ENCODE peak calls at places on chromosomes 6 and 20, in six cellular contexts. Y is GM20000, V is breast epithelium, A is type B pancreatic cell, F is SK-N-SH, P is A549. Q is an unnamed sample.

GRCh38 chr20:34524426-34524825 is 8.2 kb downstream of the DYNLRB1 start:
- DNase-seq in Y (no peak), P (no peak), V (no peak), A (peak), F (no peak), Q (peak)

GRCh38 chr20:62604796-62605195 is 37.5 kb upstream of the SLCO4A1 start:
- DNase-seq in V (no peak), A (no peak), P (no peak), F (no peak), Y (no peak), Q (no peak)

GRCh38 chr6:7730852-7731251 is 5.0 kb downstream of the BMP6 start:
- DNase-seq in V (no peak), F (no peak), P (peak), Y (no peak), A (no peak), Q (no peak)

GRCh38 chr6:56193846-56194245 is 53.5 kb downstream of the COL21A1 start:
- DNase-seq in F (no peak), A (no peak), Y (no peak), P (no peak), V (no peak), Q (no peak)

GRCh38 chr6:39008737-39009136 is 39.8 kb upstream of the GLP1R start:
- DNase-seq in A (no peak), P (no peak), F (no peak), V (no peak), Y (no peak), Q (no peak)

GRCh38 chr20:57629976-57630525 is 9.8 kb upstream of the ZBP1 start:
- DNase-seq in V (no peak), A (no peak), F (no peak), Y (no peak), P (no peak), Q (no peak)

GRCh38 chr6:36822506-36823269 is 16.6 kb downstream of the CPNE5 start:
- DNase-seq in F (no peak), P (no peak), Y (no peak), V (no peak), A (no peak), Q (no peak)

GRCh38 chr20:63418617-63419016 is 53.8 kb downstream of the KCNQ2 start:
- DNase-seq in P (no peak), F (no peak), A (no peak), Y (no peak), V (no peak), Q (no peak)

GRCh38 chr6:35073211-35073610 is 67.9 kb downstream of the TCP11 start:
- DNase-seq in V (no peak), F (no peak), A (no peak), P (no peak), Y (no peak), Q (no peak)

GRCh38 chr6:97586344-97586743 is 303.3 kb upstream of the MMS22L start:
- DNase-seq in Y (peak), F (peak), V (no peak), A (no peak), P (peak), Q (no peak)

GRCh38 chr6:51571168-51571567 is 516.2 kb downstream of the PKHD1 start:
- DNase-seq in P (no peak), V (no peak), Y (no peak), A (no peak), F (no peak), Q (no peak)

GRCh38 chr6:40791004-40791403 is 203.8 kb upstream of the LRFN2 start:
- DNase-seq in V (no peak), Y (no peak), P (peak), A (no peak), F (no peak), Q (no peak)

GRCh38 chr20:9246731-9247130 is 177.8 kb downstream of the PLCB4 start:
- DNase-seq in V (no peak), A (no peak), Y (no peak), F (no peak), P (no peak), Q (no peak)

GRCh38 chr20:9517297-9518134 is 3.1 kb downstream of the LAMP5 start:
- DNase-seq in V (no peak), F (no peak), Y (no peak), A (no peak), P (no peak), Q (no peak)

GRCh38 chr6:41599015-41599835 is 39.0 kb upstream of the MDFI start:
- DNase-seq in A (no peak), Y (no peak), F (no peak), P (no peak), V (no peak), Q (no peak)

GRCh38 chr6:149306967-149307366 is 10.5 kb upstream of the TAB2 start:
- DNase-seq in F (no peak), P (no peak), V (no peak), A (no peak), Y (no peak), Q (no peak)

GRCh38 chr20:3248167-3248992 is 9.4 kb upstream of the SLC4A11 start:
- DNase-seq in F (no peak), Y (peak), V (no peak), P (no peak), A (no peak), Q (no peak)

GRCh38 chr6:108452725-108453195 is 108.0 kb upstream of the FOXO3 start:
- DNase-seq in V (no peak), P (no peak), A (no peak), F (no peak), Y (no peak), Q (no peak)

GRCh38 chr6:108454356-108454755 is 106.4 kb upstream of the FOXO3 start:
- DNase-seq in Y (no peak), P (no peak), A (no peak), F (no peak), V (no peak), Q (no peak)

GRCh38 chr6:108448481-108448880 is 112.2 kb upstream of the FOXO3 start:
- DNase-seq in P (no peak), V (no peak), A (no peak), Y (no peak), F (no peak), Q (no peak)

GRCh38 chr6:108455688-108456087 is 105.0 kb upstream of the FOXO3 start:
- DNase-seq in Y (no peak), A (no peak), V (no peak), P (no peak), F (no peak), Q (no peak)

DNA sequence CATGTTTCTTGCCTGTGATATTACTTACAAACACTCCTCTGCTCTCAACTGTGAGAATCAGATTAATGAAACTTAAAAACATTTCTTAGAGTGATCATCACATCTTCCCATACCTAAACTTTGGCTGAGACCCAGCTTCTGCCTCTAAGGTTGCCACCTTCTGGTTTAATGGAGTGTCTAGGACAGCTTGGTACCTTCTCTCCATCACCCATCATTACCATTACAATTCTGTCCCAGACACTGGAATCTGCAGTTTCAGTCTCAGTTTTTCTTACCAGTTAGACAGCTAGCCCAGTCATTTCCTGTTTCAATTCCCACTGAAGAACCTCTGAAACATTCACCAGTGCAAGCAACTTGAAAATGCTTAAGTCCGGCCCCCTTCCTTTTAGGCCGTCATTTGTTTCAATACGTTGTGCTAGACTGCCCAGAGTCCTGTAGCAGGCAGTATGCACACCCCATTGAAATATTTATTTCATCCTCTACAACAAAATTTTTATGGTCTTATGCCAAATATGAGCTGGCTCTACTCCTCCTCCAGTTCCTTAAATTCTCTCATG is 107.0 kb upstream of the FOXO3 start:
- DNase-seq in P (no peak), V (no peak), F (no peak), Y (no peak), A (no peak), Q (no peak)
- TF ChIP-seq CTCF in P (no peak), V (no peak), F (peak), Y (no peak), A (no peak), Q (no peak)

GRCh38 chr20:18380908-18381529 is 85.8 kb downstream of the DZANK1 start:
- DNase-seq in A (no peak), P (no peak), F (no peak), V (no peak), Y (no peak), Q (no peak)
- TF ChIP-seq CTCF in A (no peak), P (no peak), F (no peak), V (no peak), Y (no peak), Q (no peak)

GRCh38 chr20:36720510-36720909 is 25.4 kb downstream of the NDRG3 start:
- DNase-seq in A (no peak), Y (no peak), F (no peak), V (no peak), P (no peak), Q (no peak)

GRCh38 chr20:36712775-36713174 is 33.1 kb downstream of the NDRG3 start:
- DNase-seq in A (no peak), V (no peak), Y (no peak), P (no peak), F (no peak), Q (no peak)

GRCh38 chr20:36717657-36718056 is 28.2 kb downstream of the NDRG3 start:
- DNase-seq in P (peak), A (no peak), F (no peak), V (no peak), Y (no peak), Q (no peak)
- TF ChIP-seq CTCF in P (peak), A (peak), F (peak), V (no peak), Y (peak), Q (no peak)

GRCh38 chr20:31666258-31667042 is 28.7 kb downstream of the COX4I2 start:
- DNase-seq in A (no peak), V (no peak), P (no peak), F (no peak), Y (no peak), Q (no peak)
- TF ChIP-seq CTCF in A (no peak), V (no peak), P (no peak), F (no peak), Y (no peak), Q (no peak)

DNA sequence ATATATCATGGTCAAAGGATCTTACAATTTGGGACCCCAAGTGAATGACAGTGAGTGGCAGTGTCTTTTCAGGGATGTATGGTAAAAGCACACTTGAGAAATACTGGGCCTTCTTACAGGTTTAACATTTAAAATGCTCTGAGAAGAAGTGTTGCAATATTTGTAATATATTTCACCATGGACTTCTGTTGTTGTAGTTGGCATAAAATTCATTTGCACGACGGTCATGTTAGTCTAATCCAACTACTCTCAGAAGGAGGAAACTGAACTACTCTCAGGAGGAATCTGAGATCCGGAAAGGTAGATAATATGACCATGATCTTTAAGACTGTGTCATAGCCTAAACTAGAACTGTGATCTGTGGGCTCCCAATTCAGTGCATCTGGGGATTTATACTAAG is 700.1 kb downstream of the HDGFL1 start:
- DNase-seq in F (no peak), P (no peak), V (no peak), Y (no peak), A (no peak), Q (no peak)
- TF ChIP-seq CTCF in F (no peak), P (no peak), V (no peak), Y (no peak), A (no peak), Q (no peak)

DNA sequence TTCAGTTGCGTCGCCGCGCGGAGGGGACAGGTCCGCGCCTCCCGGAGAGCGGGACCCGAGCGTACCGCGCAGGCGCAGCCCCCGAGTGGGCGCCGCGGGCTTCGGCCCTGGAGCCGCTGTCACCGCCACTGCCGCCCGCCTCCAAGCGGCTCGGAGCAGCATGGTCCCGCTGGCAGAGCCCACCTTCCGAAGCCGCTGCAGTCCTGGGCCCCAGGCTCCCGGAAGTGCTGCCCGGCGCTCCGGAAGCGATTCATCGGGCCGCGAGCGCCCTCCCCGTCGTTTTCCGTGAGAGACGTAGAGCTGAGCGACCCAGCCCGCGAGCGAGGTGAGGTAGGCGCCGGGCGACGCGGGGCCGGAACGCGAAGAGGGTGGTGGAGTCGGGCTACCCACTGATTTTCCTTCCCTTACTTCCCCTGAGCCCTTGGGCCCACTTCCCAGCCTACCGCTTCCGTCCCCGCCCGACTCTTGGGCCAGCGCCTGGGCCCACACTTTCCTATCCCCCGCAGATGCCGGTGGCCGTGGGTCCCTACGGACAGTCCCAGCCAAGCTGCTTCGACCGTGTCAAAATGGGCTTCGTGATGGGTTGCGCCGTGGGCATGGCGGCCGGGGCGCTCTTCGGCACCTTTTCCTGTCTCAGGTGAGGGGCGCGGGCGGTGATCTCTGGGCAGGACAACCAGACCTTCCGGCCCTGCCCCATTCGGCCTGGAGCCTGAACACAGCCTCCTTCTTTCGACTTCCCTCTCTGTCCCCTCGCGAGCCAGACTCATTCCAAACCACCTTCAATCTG is at the start of the genes NFS1 and ROMO1:
- DNase-seq in F (peak), V (peak), Y (peak), A (peak), P (peak), Q (peak)
- TF ChIP-seq CTCF in F (peak), V (peak), Y (no peak), A (peak), P (peak), Q (peak)

DNA sequence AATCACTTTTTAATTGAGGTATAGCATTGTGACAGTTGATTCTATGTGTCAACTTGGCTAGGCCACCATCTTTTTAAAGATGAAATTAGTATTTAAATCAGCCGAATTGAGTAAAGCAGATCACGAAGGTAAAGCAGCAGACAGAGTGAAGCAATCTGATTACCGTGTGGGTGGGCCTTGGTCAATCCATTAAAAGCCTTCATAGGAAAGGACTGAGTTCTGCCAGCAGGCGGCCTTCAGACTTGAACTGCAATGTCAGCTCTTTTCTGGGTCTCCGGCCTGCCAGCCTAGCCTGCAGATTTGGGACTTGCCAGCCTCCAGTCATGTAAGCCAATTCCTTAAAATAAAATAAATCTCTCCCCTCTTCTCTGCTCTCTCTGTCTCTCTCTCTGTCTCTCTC is 22.4 kb upstream of the TGM2 start:
- DNase-seq in V (no peak), A (no peak), F (no peak), P (no peak), Y (no peak), Q (no peak)
- TF ChIP-seq CTCF in V (no peak), A (peak), F (no peak), P (no peak), Y (no peak), Q (no peak)

DNA sequence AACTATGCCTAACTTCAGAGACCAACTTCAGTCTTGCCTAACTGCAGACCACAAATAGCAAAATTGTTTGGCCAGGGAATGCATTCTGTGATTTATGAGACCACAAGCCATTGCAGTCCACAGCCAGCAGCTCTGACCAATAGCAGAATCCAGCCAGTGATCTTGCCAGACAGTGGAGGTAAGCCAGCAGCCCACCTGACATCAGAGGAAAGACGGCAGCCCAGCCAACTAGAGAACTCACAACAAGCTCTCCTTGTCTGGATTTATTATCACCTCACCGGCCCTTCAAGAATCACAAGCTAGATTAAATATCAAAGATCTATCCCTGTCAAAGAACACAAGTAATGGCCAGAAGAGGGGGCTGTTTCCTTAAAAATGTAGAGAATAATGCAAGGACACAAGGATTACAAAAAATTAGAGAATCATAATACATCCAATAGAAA is 66.5 kb upstream of the SLC35F1 start:
- DNase-seq in P (peak), V (no peak), Y (peak), A (no peak), F (peak), Q (no peak)
- TF ChIP-seq CTCF in P (peak), V (no peak), Y (peak), A (peak), F (peak), Q (peak)

GRCh38 chr6:162736933-162737332 is 9.2 kb downstream of the PACRG start:
- DNase-seq in V (no peak), P (no peak), F (no peak), A (no peak), Y (no peak), Q (no peak)
- TF ChIP-seq CTCF in V (no peak), P (no peak), F (no peak), A (no peak), Y (no peak), Q (no peak)

GRCh38 chr6:169096326-169096882 is 157.2 kb downstream of the THBS2 start:
- DNase-seq in P (no peak), A (no peak), V (no peak), F (no peak), Y (no peak), Q (peak)
- TF ChIP-seq CTCF in P (no peak), A (no peak), V (no peak), F (no peak), Y (no peak), Q (peak)